ENCODE peak calls at places on chromosomes 4 and X, in eight cellular contexts. M, Q, H, F, R, L, K and S are unnamed samples.

GRCh38 chr4:11532138-11532537 is 103.4 kb upstream of the HS3ST1 start:
- DNase-seq in F (no peak), M (no peak), H (no peak), R (no peak), L (no peak), Q (no peak), K (no peak), S (no peak)

GRCh38 chr4:148044889-148045352 is 313.0 kb downstream of the ARHGAP10 start:
- DNase-seq in F (no peak), M (no peak), L (no peak), K (no peak), H (no peak), Q (no peak), R (no peak), S (no peak)

GRCh38 chr4:13162886-13163285 is 321.3 kb downstream of the RAB28 start:
- DNase-seq in Q (no peak), K (no peak), L (no peak), F (no peak), M (peak; percentile 66), R (no peak), H (no peak), S (no peak)

GRCh38 chrX:38882894-38883620 is 81.8 kb downstream of the MID1IP1 start:
- DNase-seq in K (no peak), L (no peak), F (no peak), H (no peak), M (peak; percentile 83), Q (peak; percentile 46), R (no peak), S (peak; percentile 14)

GRCh38 chrX:131821945-131822622 is 201.0 kb upstream of the STK26 start:
- DNase-seq in K (peak; percentile 72), H (peak; percentile 77), R (no peak), Q (no peak), F (no peak), L (no peak), M (peak; percentile 82), S (no peak)

GRCh38 chr4:43822621-43823020 is 626.0 kb downstream of the KCTD8 start:
- DNase-seq in L (no peak), F (no peak), Q (no peak), R (no peak), K (no peak), H (no peak), M (no peak), S (no peak)

GRCh38 chr4:78247541-78248285 is 190.6 kb downstream of the FRAS1 start:
- DNase-seq in F (no peak), L (no peak), Q (no peak), R (no peak), K (no peak), H (no peak), M (no peak), S (no peak)

GRCh38 chr4:43066415-43066814 is 173.9 kb downstream of the GRXCR1 start:
- DNase-seq in H (no peak), R (no peak), F (no peak), M (peak; percentile 2), L (no peak), K (no peak), Q (no peak), S (no peak)

GRCh38 chrX:15973299-15973698 is 118.7 kb upstream of the AP1S2 start:
- DNase-seq in R (peak; percentile 34), M (peak; percentile 75), Q (no peak), K (peak; percentile 49), H (no peak), L (peak; percentile 24), F (peak; percentile 49), S (no peak)

GRCh38 chrX:11269996-11270395 is 23.2 kb upstream of the AMELX start:
- DNase-seq in F (no peak), M (no peak), K (no peak), H (no peak), L (no peak), Q (no peak), R (no peak), S (no peak)

GRCh38 chrX:40646489-40647306 is 663 bp downstream of the CXorf38 start:
- DNase-seq in F (peak; percentile 58), M (no peak), R (peak; percentile 48), H (peak; percentile 47), K (peak; percentile 23), Q (peak; percentile 0), L (peak; percentile 16), S (no peak)

GRCh38 chr4:177605252-177605651 is 163.0 kb upstream of the AGA start:
- DNase-seq in K (no peak), F (no peak), R (no peak), L (no peak), H (no peak), M (no peak), Q (no peak), S (no peak)

GRCh38 chr4:86108152-86108551 is 251.7 kb downstream of the MAPK10 start:
- DNase-seq in K (no peak), L (no peak), R (no peak), Q (no peak), H (no peak), F (no peak), M (no peak), S (no peak)

GRCh38 chrX:103531002-103531401 is 11.7 kb upstream of the RAB40A start:
- DNase-seq in L (no peak), H (no peak), K (no peak), Q (no peak), R (no peak), M (no peak), F (no peak), S (no peak)